ENCODE peak calls at places on chromosomes 16 and 17, in five cellular contexts. K is breast epithelium, C is adrenal gland, A is sigmoid colon, P is tibial nerve. B is an unnamed sample. For H3K36me3, the result is how much of the 10 kb centered on the place peaks cover.

GRCh38 chr16:4733747-4734062 is 366 bp downstream of the ANKS3 start:
- DNase-seq in K (no peak), C (no peak), A (peak), P (no peak), B (no peak)

GRCh38 chr16:1794221-1794871 is 841 bp upstream of the IGFALS start:
- DNase-seq in K (no peak), C (no peak), A (peak), P (no peak), B (peak)

GRCh38 chr17:32269377-32269776 is 3.7 kb downstream of the RHBDL3 start:
- DNase-seq in K (no peak), C (peak), A (no peak), P (no peak), B (no peak)

GRCh38 chr17:79792371-79792871 is 4.5 kb downstream of the CBX8 start:
- DNase-seq in K (no peak), C (no peak), A (no peak), P (no peak), B (no peak)

GRCh38 chr16:69078073-69078472 is 27.4 kb upstream of the HAS3 start:
- DNase-seq in K (no peak), C (no peak), A (no peak), P (no peak), B (no peak)

GRCh38 chr16:78967948-78968347 is 632.6 kb downstream of the MAF start:
- DNase-seq in K (no peak), C (no peak), A (no peak), P (no peak), B (no peak)

GRCh38 chr16:83704656-83705055 is 103.1 kb upstream of the HSBP1 start:
- DNase-seq in K (no peak), C (no peak), A (no peak), P (no peak), B (no peak)

GRCh38 chr16:81711609-81712329 is 67.3 kb upstream of the PLCG2 start:
- DNase-seq in K (peak), C (peak), A (peak), P (no peak), B (no peak)

GRCh38 chr16:23999663-24000062 is 163.9 kb downstream of the PRKCB start:
- DNase-seq in K (no peak), C (no peak), A (no peak), P (no peak), B (no peak)

GRCh38 chr17:4440690-4441686 is 7.2 kb downstream of the SPNS3 start:
- DNase-seq in K (no peak), C (peak), A (no peak), P (no peak), B (no peak)

GRCh38 chr16:22123146-22123545 is 30.8 kb downstream of the VWA3A start:
- DNase-seq in K (no peak), C (no peak), A (no peak), P (no peak), B (no peak)

GRCh38 chr16:53999123-53999522 is 287.5 kb downstream of the IRX3 start:
- DNase-seq in K (no peak), C (no peak), A (no peak), P (no peak), B (no peak)

GRCh38 chr16:22001591-22001990 is 675 bp upstream of the PDZD9 start:
- DNase-seq in K (no peak), C (no peak), A (no peak), P (no peak), B (no peak)

GRCh38 chr16:50719401-50720337 is 22.2 kb upstream of the CYLD start:
- DNase-seq in K (no peak), C (no peak), A (peak), P (no peak), B (no peak)

GRCh38 chr16:23858496-23859062 is 22.8 kb downstream of the PRKCB start:
- DNase-seq in K (no peak), C (no peak), A (no peak), P (no peak), B (no peak)

GRCh38 chr16:10122026-10122425 is 60.2 kb downstream of the GRIN2A start:
- DNase-seq in K (no peak), C (no peak), A (no peak), P (no peak), B (no peak)

GRCh38 chr16:72317378-72317777 is 145.4 kb upstream of the PMFBP1 start:
- DNase-seq in K (no peak), C (no peak), A (no peak), P (no peak), B (no peak)

GRCh38 chr17:863880-864279 is 81.7 kb downstream of the MRM3 start:
- DNase-seq in K (no peak), C (no peak), A (no peak), P (no peak), B (no peak)

GRCh38 chr17:46770818-46771600 is 47.5 kb downstream of the WNT3 start:
- DNase-seq in K (no peak), C (peak), A (no peak), P (no peak), B (peak)

GRCh38 chr17:83142619-83143018 is 63.2 kb downstream of the METRNL start:
- DNase-seq in K (no peak), C (no peak), A (peak), P (no peak), B (no peak)
- H3K36me3 ChIP-seq in K (under half), C (under half), A (under half), P (under half), B (under half)

GRCh38 chr16:11612110-11612981 is 25.6 kb upstream of the LITAF start:
- DNase-seq in K (no peak), C (no peak), A (no peak), P (no peak), B (peak)
- TF ChIP-seq POLR2A in K (no peak), C (no peak), A (no peak), P (no peak), B (no peak)

GRCh38 chr16:88698694-88699045 is 7.5 kb downstream of the RNF166 start:
- DNase-seq in K (no peak), C (no peak), A (no peak), P (no peak), B (no peak)

GRCh38 chr16:88697116-88697830 is 8.9 kb downstream of the RNF166 start:
- DNase-seq in K (no peak), C (no peak), A (no peak), P (no peak), B (no peak)

GRCh38 chr16:88696441-88696840 is 9.8 kb downstream of the RNF166 start:
- DNase-seq in K (no peak), C (no peak), A (no peak), P (no peak), B (no peak)

GRCh38 chr16:88699180-88699579 is 7.0 kb downstream of the RNF166 start:
- DNase-seq in K (no peak), C (no peak), A (no peak), P (no peak), B (no peak)

DNA sequence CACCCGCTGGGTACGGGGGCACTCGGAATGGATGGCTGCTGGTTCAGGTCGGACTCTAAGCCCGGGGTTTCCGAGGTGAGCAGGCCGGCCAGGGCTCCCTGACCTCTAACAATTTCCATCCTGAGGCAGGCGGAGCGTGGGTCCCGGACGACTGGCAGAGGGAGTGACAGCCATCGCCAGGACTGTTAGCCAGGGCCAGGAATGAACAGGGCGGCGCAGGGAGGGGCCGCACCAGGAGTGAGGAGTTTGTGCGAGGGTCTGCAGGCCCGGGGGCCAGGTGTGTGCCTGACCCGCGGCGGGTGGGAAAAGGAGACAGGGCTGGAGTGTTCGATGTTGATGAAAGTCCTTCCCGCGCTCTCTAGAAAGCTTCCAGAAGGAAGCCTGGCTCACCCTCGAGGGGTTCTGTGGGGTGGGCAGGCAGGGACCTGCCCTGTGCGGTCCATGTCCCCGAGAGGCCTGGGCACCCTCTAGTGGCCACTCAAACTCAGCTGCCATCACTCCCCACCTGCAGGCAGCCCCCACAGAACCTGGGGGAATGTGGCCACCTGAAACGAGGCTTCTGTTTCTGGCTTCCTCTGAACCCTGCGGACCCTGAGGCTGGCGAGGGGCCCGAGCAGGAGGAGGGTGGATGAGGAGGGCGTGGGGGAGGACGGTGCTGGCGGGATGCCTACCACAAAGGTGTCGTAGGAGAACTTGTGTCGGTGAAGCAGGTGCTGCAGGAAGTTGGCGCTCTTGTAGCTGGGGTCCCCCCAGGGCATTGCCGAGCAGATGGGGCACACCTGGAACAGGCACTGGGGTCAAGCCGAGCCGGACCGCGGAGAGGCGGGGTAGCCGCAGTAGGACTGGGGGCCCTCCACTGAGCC is 8.1 kb downstream of the RNF166 start:
- DNase-seq in K (no peak), C (no peak), A (no peak), P (no peak), B (no peak)
- TF ChIP-seq CTCF in K (no peak), C (no peak), A (no peak), P (no peak), B (no peak)

GRCh38 chr16:15708997-15709396 is 59.0 kb downstream of the NDE1 start:
- DNase-seq in K (no peak), C (no peak), A (no peak), P (no peak), B (no peak)

GRCh38 chr16:15715221-15715620 is 65.2 kb downstream of the NDE1 start:
- DNase-seq in K (no peak), C (no peak), A (no peak), P (no peak), B (no peak)

GRCh38 chr16:15716694-15717447 is 66.8 kb downstream of the NDE1 start:
- DNase-seq in K (no peak), C (no peak), A (no peak), P (no peak), B (no peak)

DNA sequence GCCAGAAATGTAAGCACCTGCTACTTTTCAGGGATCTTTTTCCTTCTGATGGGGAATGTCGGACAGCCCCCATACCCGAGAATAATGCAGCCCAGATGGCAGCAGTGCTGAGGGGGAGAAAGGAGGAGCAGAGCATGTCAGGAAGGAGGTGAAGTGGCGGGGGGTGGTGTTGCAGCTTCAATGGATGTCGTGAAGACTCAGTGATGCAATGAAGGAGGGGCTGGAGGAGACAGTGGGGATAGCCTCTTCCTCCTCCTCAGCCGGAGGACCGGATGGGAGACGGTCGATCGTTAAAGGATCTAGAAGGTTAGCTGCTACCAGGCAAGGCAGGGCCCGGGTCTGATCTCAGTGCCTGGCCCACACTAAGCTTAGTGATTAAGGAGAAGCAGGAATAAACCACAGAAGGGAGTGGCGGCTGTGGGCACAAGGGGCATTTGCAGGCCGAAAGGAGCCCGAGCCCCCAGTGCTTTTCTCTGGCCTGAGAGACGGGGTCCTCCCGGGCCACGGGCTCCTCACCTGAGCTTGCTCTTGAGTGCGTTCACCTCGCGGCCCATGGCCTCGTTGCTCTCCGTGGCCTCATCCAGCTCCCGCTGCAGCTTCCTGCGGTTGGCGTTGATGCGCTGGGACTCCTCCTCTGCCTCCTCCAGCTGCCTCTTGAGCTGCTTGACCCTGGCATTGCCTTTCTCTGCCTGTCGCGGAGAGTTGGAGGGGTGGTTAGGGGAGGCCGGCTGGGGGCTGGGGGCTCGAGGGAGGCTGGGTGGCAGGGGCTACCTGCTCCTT is 64.5 kb downstream of the NDE1 start:
- DNase-seq in K (no peak), C (no peak), A (no peak), P (no peak), B (no peak)
- H3K36me3 ChIP-seq in K (under half), C (under half), A (half or more), P (half or more), B (under half)

GRCh38 chr17:17696075-17696474 is 14.8 kb downstream of the RAI1 start:
- DNase-seq in K (no peak), C (no peak), A (no peak), P (no peak), B (no peak)

GRCh38 chr17:17698371-17698770 is 17.1 kb downstream of the RAI1 start:
- DNase-seq in K (no peak), C (no peak), A (no peak), P (no peak), B (no peak)

GRCh38 chr17:17698869-17699351 is 17.7 kb downstream of the RAI1 start:
- DNase-seq in K (no peak), C (peak), A (peak), P (no peak), B (peak)

GRCh38 chr17:17694229-17695081 is 13.2 kb downstream of the RAI1 start:
- DNase-seq in K (no peak), C (peak), A (peak), P (peak), B (peak)

DNA sequence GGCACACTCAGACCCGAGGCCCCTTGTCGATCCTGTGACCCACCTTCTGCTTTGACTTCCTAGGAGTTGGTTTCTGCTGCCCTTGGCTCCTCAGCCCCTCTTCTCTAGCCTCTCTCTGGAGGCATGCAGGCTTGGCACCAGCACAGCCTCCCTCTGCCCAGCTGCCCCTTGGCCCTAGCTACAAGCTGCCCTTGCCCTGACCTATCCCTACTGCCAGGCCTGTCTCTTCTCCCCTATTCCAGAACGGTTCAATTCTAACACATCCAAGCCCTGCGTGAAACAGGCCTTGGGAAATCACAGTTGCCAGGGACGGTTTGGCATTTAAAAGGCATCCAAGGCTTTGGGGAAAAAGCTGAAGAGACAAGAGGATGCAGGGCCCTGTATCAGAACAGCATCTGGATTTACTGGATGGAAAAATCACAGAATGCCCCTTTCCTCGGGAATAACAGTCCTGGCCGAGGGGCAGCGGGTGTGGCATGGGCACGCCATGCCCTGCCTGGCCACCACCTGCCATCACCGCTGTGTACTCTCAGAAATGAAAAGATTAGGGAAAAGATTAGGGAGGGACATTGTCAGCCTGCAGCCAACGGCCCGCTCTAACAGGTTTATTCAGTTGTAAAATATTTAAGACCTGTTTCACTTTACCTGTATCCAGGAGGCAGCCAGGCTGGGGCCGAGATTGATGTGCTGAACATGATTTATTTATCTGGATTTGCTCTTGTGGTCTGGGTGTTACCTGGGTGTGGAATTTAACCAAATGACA is 15.8 kb downstream of the RAI1 start:
- DNase-seq in K (no peak), C (no peak), A (no peak), P (no peak), B (no peak)
- TF ChIP-seq POLR2A in K (no peak), C (no peak), A (no peak), P (no peak), B (no peak)

GRCh38 chr17:7435676-7436555 is 681 bp downstream of the TMEM102 start:
- DNase-seq in K (no peak), C (peak), A (no peak), P (no peak), B (peak)
- TF ChIP-seq CTCF in K (no peak), C (no peak), A (no peak), P (no peak), B (no peak)

DNA sequence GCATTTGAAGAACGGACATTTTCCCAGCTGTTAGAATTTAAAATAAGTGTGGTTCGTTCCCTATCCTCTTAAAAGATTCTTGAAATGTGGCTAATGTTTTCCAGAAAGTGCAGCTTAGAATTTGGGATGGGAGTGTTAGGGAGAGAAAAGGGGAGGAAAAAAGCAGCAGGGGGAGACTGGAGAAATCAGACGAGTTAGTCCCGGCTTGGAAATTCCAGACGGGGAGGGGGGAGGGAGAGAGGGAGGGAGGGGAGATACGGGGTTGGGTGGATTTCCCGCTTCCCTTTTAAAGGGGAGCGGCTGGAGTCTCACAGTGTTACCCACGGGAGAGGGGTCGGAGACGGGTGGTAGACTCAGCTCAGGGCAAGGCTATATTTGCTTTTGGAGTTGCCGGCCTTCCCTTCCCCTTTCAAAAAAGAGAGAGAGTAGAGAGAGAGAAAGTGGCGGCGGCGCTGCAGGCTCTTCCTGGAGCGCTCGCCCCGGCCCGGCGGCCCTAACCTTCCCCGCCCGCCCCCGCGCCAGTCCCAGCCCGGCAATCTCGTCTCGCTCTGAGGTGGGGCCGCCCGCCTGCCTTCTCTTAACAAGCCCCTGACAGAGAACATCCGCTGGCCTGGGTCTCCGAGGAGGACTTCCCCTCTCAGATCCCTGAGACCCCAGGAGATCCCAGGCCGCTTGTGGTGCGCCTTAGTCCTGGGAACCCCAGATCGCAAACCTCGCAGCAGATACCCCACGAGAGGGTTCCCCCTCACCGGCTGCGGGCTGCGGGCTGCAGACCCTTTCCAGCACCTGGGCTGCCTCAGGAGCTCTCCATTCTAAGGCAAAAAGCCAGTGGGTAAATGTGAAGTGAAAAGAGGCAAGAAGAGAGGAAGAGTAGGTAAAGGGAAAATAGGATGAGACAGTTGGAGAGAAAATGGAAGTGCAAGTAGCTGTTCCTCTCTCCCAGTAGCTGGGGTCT is 6.6 kb downstream of the IGF2BP1 start:
- DNase-seq in K (no peak), C (no peak), A (no peak), P (no peak), B (no peak)
- H3K36me3 ChIP-seq in K (under half), C (under half), A (under half), P (under half), B (under half)

GRCh38 chr17:75685508-75685907 is 18.4 kb downstream of the SAP30BP start:
- DNase-seq in K (no peak), C (no peak), A (peak), P (no peak), B (no peak)

GRCh38 chr17:75691371-75692290 is 24.5 kb downstream of the SAP30BP start:
- DNase-seq in K (no peak), C (no peak), A (peak), P (no peak), B (no peak)

GRCh38 chr17:75684924-75685323 is 17.8 kb downstream of the SAP30BP start:
- DNase-seq in K (no peak), C (no peak), A (peak), P (no peak), B (no peak)

GRCh38 chr17:75689441-75689873 is 22.3 kb downstream of the SAP30BP start:
- DNase-seq in K (no peak), C (no peak), A (no peak), P (no peak), B (peak)

DNA sequence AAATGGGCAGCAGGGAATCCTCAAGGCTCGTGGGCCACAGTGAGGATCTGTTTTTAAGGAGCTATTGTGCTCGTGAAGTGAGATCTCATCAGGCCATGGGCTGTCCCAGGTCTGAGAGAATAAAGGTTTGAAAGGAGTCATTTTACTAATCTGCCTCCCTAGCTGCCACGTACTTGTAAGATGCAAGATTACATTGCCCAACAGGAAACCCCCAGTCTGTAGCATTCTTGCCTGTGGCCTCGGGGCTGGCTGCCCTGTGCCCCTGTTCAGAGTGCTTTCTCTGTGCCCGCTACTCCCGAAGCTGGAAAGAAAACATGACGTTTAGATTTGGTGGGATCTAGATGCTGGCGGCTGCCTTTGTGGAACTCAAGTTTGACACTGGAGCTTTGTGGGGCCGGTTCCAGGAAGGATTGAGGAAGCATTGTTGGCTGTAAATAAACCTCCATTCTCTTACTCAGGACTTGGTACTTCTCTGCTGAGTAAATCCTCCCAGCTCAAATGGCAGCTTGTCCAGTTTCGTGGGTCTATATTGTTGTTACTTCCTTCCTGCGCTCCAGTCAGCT is 21.2 kb downstream of the SAP30BP start:
- DNase-seq in K (no peak), C (no peak), A (peak), P (no peak), B (no peak)
- TF ChIP-seq POLR2A in K (no peak), C (no peak), A (no peak), P (no peak), B (no peak)